ENCODE peak calls at places on chromosome 5, in ten cellular contexts. S, T, P, Z, N, F, Y, K, A and M are unnamed samples.

GRCh38 chr5:16618138-16618897 is 1.5 kb upstream of the RETREG1 start:
- DNase-seq in F (no peak), A (no peak), T (no peak), Z (no peak), Y (no peak), P (no peak), K (no peak), S (no peak), N (no peak), M (no peak)

GRCh38 chr5:81428866-81429265 is 34.9 kb upstream of the ACOT12 start:
- DNase-seq in Y (no peak), S (no peak), F (no peak), Z (no peak), T (no peak), P (no peak), K (no peak), A (no peak), N (no peak), M (no peak)

GRCh38 chr5:178434851-178435250 is 155.3 kb downstream of the COL23A1 start:
- DNase-seq in P (no peak), S (peak), Y (no peak), T (no peak), Z (no peak), K (no peak), A (peak), F (no peak), N (no peak), M (no peak)

GRCh38 chr5:167554564-167555254 is 736.7 kb upstream of the WWC1 start:
- DNase-seq in N (no peak), Y (no peak), S (no peak), Z (no peak), K (no peak), F (no peak), P (no peak), T (no peak), A (no peak), M (no peak)

GRCh38 chr5:27708579-27708978 is 670.2 kb upstream of the CDH9 start:
- DNase-seq in K (no peak), Y (no peak), Z (no peak), A (no peak), N (no peak), F (no peak), P (no peak), S (no peak), T (no peak), M (no peak)

GRCh38 chr5:180623411-180623834 is 26.0 kb downstream of the FLT4 start:
- DNase-seq in A (no peak), F (no peak), T (no peak), N (no peak), K (no peak), Z (no peak), S (no peak), Y (no peak), P (no peak), M (no peak)

GRCh38 chr5:9241459-9241858 is 304.4 kb downstream of the SEMA5A start:
- DNase-seq in S (no peak), Z (no peak), T (no peak), A (no peak), N (no peak), P (no peak), F (no peak), K (no peak), Y (no peak), M (no peak)

GRCh38 chr5:114319236-114319635 is 42.6 kb upstream of the KCNN2 start:
- DNase-seq in T (no peak), F (no peak), N (no peak), Y (no peak), P (no peak), S (no peak), K (no peak), Z (no peak), A (no peak), M (no peak)

GRCh38 chr5:145077028-145077427 is 758.1 kb downstream of the PRELID2 start:
- DNase-seq in Y (no peak), P (no peak), N (no peak), Z (no peak), K (no peak), F (no peak), S (no peak), A (no peak), T (no peak), M (no peak)

GRCh38 chr5:142779163-142779562 is 9.0 kb downstream of the ARHGAP26 start:
- DNase-seq in T (no peak), Y (no peak), A (no peak), F (no peak), K (no peak), Z (peak), N (no peak), P (no peak), S (no peak), M (peak)

GRCh38 chr5:40755093-40755406 is 711 bp downstream of the TTC33 start:
- DNase-seq in Z (peak), A (peak), Y (peak), P (peak), T (peak), S (peak), F (no peak), K (peak), N (peak), M (peak)

GRCh38 chr5:17304282-17304681 is 86.9 kb downstream of the BASP1 start:
- DNase-seq in P (no peak), S (no peak), F (no peak), Y (no peak), A (no peak), T (no peak), Z (peak), K (no peak), N (no peak), M (no peak)

GRCh38 chr5:74241751-74242140 is 398.8 kb downstream of the ENC1 start:
- DNase-seq in F (no peak), T (no peak), S (no peak), P (no peak), K (no peak), A (no peak), Y (no peak), N (no peak), Z (peak), M (peak)

GRCh38 chr5:151295801-151296477 is 7.6 kb downstream of the SLC36A3 start:
- DNase-seq in T (no peak), S (no peak), F (no peak), N (no peak), Y (no peak), K (no peak), Z (no peak), P (no peak), A (no peak), M (no peak)

GRCh38 chr5:151298465-151298864 is 5.1 kb downstream of the SLC36A3 start:
- DNase-seq in P (no peak), F (no peak), S (no peak), T (no peak), N (no peak), A (no peak), Z (no peak), Y (no peak), K (no peak), M (no peak)

GRCh38 chr5:151296478-151296830 is 7.1 kb downstream of the SLC36A3 start:
- DNase-seq in P (no peak), F (no peak), T (no peak), A (no peak), Y (no peak), S (no peak), N (no peak), Z (no peak), K (no peak), M (no peak)

GRCh38 chr5:151296974-151297373 is 6.6 kb downstream of the SLC36A3 start:
- DNase-seq in Z (no peak), S (no peak), P (no peak), N (no peak), A (no peak), F (no peak), T (no peak), K (no peak), Y (no peak), M (no peak)

DNA sequence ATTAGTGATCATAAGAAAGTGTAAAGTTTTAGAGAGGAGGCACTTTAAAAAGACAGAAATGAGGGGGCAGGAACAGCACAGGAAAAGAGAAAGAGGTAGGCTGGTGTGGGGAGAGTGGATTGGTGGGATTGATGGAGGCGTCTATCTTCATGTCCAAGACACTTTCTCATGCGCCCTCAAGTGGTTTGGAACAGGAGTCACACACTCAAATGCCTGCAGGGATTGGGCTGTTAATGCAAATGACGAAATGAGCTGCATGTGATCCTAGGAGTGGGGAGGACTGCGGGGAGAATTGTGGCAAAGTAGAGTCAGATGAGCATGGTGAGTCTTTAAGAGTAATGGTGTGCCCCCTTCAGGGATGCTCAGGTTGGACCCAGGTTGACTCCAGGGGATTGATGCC is 5.5 kb downstream of the SLC36A3 start:
- DNase-seq in T (no peak), S (no peak), P (no peak), Y (no peak), N (no peak), K (no peak), F (no peak), Z (peak), A (no peak), M (no peak)
- TF ChIP-seq CTCF in T (no peak), S (no peak), P (peak), Y (no peak), N (no peak), K (no peak), F (no peak), Z (peak), A (peak), M (no peak)

DNA sequence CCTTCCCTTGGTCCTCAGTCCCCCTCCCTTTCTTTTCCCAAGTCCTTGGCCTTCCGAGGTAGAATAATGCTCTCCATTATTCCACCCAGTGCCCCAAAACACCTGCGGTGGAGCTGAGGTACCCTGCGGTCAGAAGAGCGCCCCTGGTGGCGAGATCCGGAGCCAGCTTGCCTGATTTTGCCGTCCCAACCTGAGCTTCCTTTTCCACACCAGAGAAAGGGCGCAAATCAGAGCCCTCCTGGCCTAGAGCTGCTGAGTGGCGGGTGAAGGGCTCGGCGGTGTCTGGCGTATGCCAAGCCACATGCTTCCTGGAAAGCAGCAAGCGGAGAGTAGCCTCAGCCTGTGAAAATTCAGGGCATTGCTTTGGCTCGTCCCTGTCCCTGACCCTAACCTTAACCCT is 21.1 kb upstream of the CARTPT start:
- DNase-seq in S (no peak), Z (no peak), K (no peak), T (no peak), Y (no peak), N (no peak), A (no peak), F (no peak), P (no peak), M (no peak)
- TF ChIP-seq CTCF in S (no peak), Z (peak), K (peak), T (no peak), Y (peak), N (peak), A (peak), F (no peak), P (peak), M (peak)

DNA sequence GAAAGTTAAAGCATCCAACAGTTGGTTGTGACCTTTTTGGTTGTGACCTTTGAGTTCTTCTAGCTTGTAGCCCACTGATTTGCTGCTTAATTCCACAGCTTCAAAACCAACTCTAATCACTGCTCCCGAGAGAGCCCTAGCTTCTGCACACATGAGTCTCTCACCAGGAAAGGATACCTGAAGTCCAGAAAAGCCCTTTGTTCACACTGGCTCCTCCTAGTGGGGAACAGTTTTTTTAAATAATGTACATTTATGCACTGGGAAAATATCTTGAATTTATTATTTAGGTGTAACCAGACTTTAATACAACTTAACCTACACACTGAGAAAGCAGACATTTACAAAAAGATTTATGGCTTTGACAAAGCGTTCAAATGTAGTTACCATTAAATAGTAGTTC is 120.2 kb upstream of the CCDC152 start:
- DNase-seq in K (peak), A (no peak), N (no peak), S (no peak), Y (no peak), F (no peak), P (no peak), Z (peak), T (no peak), M (no peak)
- TF ChIP-seq CTCF in K (no peak), A (no peak), N (no peak), S (no peak), Y (no peak), F (no peak), P (peak), Z (peak), T (no peak), M (peak)

DNA sequence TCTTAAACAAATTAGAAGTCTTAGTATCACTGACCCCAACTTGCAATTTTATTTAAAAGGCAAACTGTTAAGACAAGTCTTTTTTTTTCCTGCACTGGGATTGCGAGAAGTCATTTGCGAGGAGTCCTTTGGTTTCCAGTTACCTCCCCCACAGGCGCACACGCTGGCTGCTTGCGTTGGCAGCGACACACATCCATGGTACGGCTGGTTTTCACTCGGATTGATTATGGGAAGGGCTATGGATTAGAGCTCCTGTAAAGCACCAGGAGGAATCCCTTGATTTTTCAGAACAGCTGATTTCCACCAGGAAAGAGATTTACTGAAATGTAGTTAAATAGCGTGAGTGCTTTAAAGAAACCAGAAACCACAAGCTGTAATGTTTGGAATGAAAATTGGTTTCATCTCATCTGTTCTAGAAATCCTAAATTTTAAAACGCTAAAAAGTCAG is 732 bp downstream of the SLC1A3 start:
- DNase-seq in F (no peak), P (no peak), Z (peak), A (peak), S (peak), K (no peak), N (no peak), Y (no peak), T (no peak), M (peak)
- TF ChIP-seq CTCF in F (no peak), P (no peak), Z (no peak), A (no peak), S (no peak), K (no peak), N (no peak), Y (no peak), T (no peak), M (no peak)

DNA sequence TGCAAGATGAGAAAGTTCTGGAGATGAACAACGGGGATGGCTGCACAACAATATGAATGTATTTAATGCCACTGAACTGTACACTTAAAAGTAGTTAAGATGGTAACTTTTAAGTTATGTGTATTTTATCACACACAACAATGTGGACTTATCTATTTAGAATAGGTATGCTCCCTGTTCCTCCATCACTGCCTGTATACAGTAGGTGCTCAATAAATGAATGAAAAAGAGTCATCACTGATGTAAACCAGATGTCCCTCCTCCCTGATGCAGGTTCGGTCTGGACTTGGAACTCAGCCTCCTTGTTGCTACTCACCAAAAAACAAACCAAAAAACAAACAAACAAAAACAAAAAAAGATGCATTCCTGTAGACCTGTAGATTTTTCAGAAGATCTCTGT is 65.9 kb upstream of the BOD1 start:
- DNase-seq in S (no peak), P (no peak), Z (no peak), F (no peak), K (no peak), N (no peak), Y (no peak), A (no peak), T (no peak), M (no peak)
- TF ChIP-seq CTCF in S (no peak), P (no peak), Z (no peak), F (no peak), K (no peak), N (no peak), Y (no peak), A (no peak), T (no peak), M (no peak)